ENCODE peak calls at places on chromosomes 2 and 18, in five cellular contexts. B is H1, V is trophoblast cell, K is neuronal stem cell, A is H9. O is an unnamed sample.

GRCh38 chr2:202750778-202751427 is 116.1 kb downstream of the FAM117B start:
- DNase-seq in B (no peak), V (no peak), K (no peak), A (no peak), O (no peak)

GRCh38 chr2:29326926-29327325 is 211.7 kb downstream of the CLIP4 start:
- DNase-seq in B (no peak), V (no peak), K (no peak), A (no peak), O (no peak)

GRCh38 chr18:43193336-43193735 is 77.9 kb upstream of the RIT2 start:
- DNase-seq in B (no peak), V (no peak), K (no peak), A (no peak), O (no peak)

GRCh38 chr2:149329068-149329467 is 1.3 kb upstream of the LYPD6 start:
- DNase-seq in B (peak), V (no peak), K (no peak), A (peak), O (no peak)

GRCh38 chr2:75549401-75550253 is 11.1 kb downstream of the EVA1A start:
- DNase-seq in B (no peak), V (peak), K (no peak), A (no peak), O (no peak)

GRCh38 chr2:1697601-1698000 is 46.7 kb downstream of the PXDN start:
- DNase-seq in B (no peak), V (no peak), K (no peak), A (no peak), O (no peak)

GRCh38 chr2:112018846-112019245 is 36.2 kb upstream of the TMEM87B start:
- DNase-seq in B (no peak), V (no peak), K (no peak), A (no peak), O (no peak)

GRCh38 chr2:157627594-157628281 is 926 bp downstream of the ACVR1C start:
- DNase-seq in B (no peak), V (no peak), K (peak), A (peak), O (no peak)

GRCh38 chr18:45874501-45875184 is 49.2 kb downstream of the SIGLEC15 start:
- DNase-seq in B (no peak), V (no peak), K (no peak), A (no peak), O (no peak)

GRCh38 chr2:142094233-142094632 is 36.6 kb downstream of the LRP1B start:
- DNase-seq in B (no peak), V (no peak), K (no peak), A (no peak), O (no peak)

GRCh38 chr2:60958800-60959199 is 58.7 kb upstream of the PEX13 start:
- DNase-seq in B (no peak), V (peak), K (no peak), A (no peak), O (peak)

GRCh38 chr2:61356958-61357350 is 113.9 kb downstream of the USP34 start:
- DNase-seq in B (no peak), V (no peak), K (no peak), A (no peak), O (peak)

GRCh38 chr2:96159084-96159830 is 14.0 kb upstream of the DUSP2 start:
- DNase-seq in B (no peak), V (no peak), K (no peak), A (peak), O (no peak)

GRCh38 chr2:151056870-151057269 is 204.8 kb downstream of the RBM43 start:
- DNase-seq in B (no peak), V (no peak), K (no peak), A (no peak), O (no peak)

GRCh38 chr2:97664636-97664970 is 759 bp upstream of the ACTR1B start:
- DNase-seq in B (no peak), V (no peak), K (no peak), A (no peak), O (no peak)

GRCh38 chr2:238287702-238288649 is at the start of gene PER2:
- DNase-seq in B (no peak), V (peak), K (no peak), A (peak), O (peak)

GRCh38 chr2:242069018-242069417 is 199.5 kb downstream of the RTP5 start:
- DNase-seq in B (no peak), V (no peak), K (no peak), A (no peak), O (no peak)

GRCh38 chr2:152861349-152861942 is 143.0 kb downstream of the ARL6IP6 start:
- DNase-seq in B (peak), V (no peak), K (no peak), A (peak), O (peak)

GRCh38 chr2:26618611-26619010 is 22.6 kb downstream of the CIB4 start:
- DNase-seq in B (peak), V (no peak), K (no peak), A (peak), O (no peak)

GRCh38 chr18:35005963-35006577 is 35.1 kb upstream of the MAPRE2 start:
- DNase-seq in B (no peak), V (peak), K (peak), A (no peak), O (peak)

GRCh38 chr2:26400723-26401122 is 997 bp upstream of the DRC1 start:
- DNase-seq in B (no peak), V (no peak), K (no peak), A (no peak), O (no peak)

GRCh38 chr2:100262043-100262442 is 60.3 kb downstream of the LONRF2 start:
- DNase-seq in B (no peak), V (no peak), K (no peak), A (no peak), O (no peak)

GRCh38 chr18:9135081-9135911 is 1.3 kb upstream of the ANKRD12 start:
- DNase-seq in B (no peak), V (no peak), K (no peak), A (no peak), O (no peak)

GRCh38 chr2:148927010-148927409 is 52.0 kb downstream of the KIF5C start:
- DNase-seq in B (peak), V (no peak), K (no peak), A (no peak), O (no peak)

GRCh38 chr18:8367217-8367988 is 241.8 kb upstream of the RAB12 start:
- DNase-seq in B (peak), V (peak), K (peak), A (peak), O (peak)

GRCh38 chr2:79621755-79622154 is 108.9 kb downstream of the CTNNA2 start:
- DNase-seq in B (no peak), V (no peak), K (no peak), A (no peak), O (no peak)

GRCh38 chr2:234422895-234423505 is 73.9 kb downstream of the ARL4C start:
- DNase-seq in B (no peak), V (no peak), K (no peak), A (no peak), O (no peak)

GRCh38 chr2:228549390-228550007 is 368.0 kb upstream of the SPHKAP start:
- DNase-seq in B (no peak), V (no peak), K (no peak), A (no peak), O (no peak)
- H2BK12ac ChIP-seq in B (no peak), V (no peak), K (no peak), A (no peak), O (no peak)

GRCh38 chr2:30374380-30374779 is 72.7 kb upstream of the LCLAT1 start:
- DNase-seq in B (no peak), V (no peak), K (no peak), A (no peak), O (no peak)
- H4K8ac ChIP-seq in B (no peak), V (no peak), K (no peak), A (no peak), O (no peak)

DNA sequence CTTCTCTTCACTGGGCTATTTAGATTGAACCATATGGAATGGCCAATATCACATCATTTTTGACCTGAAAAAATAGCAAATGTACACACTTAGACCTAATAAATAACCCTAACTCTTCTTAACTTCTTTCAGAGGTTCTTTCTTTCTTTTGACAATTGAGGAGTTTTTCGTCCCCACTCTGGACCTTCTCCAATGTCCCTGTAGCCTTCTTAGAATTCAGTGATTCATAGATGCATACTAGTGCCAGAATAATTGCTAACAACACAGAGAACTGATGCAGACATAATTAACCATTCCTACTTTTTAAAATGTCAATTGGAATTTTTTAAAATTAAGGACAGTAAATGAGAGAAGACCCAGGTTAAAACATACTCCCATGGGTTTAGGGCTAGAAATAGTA is 20.0 kb downstream of the DAPL1 start:
- DNase-seq in B (no peak), V (no peak), K (no peak), A (no peak), O (no peak)
- H2BK12ac ChIP-seq in B (no peak), V (no peak), K (no peak), A (no peak), O (no peak)

DNA sequence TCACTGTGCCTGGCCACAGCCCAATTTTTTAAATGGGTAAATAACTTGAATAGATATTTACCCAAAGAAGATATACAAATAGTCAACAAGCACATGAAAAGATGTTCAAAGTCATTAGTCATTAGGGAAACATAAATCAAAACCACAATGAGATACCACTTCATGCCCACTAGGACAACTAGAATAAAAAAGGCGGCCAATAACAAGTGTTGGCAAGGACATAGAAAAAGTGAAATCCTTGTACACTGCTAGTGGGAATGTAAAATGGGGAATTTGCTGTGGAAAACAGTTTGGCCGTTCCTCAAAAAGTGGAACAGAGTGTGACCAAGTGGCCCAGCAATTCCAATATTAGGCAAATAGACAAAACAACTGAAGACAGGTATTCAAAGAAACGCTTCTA is 270.1 kb downstream of the TFCP2L1 start:
- DNase-seq in B (no peak), V (no peak), K (no peak), A (no peak), O (no peak)
- H4K8ac ChIP-seq in B (no peak), V (no peak), K (no peak), A (no peak), O (no peak)

GRCh38 chr2:134362152-134362653 is 108.3 kb downstream of the MGAT5 start:
- DNase-seq in B (no peak), V (no peak), K (no peak), A (no peak), O (no peak)

GRCh38 chr2:134365356-134365755 is 111.5 kb downstream of the MGAT5 start:
- DNase-seq in B (no peak), V (no peak), K (no peak), A (peak), O (no peak)

GRCh38 chr2:134360750-134361487 is 107.0 kb downstream of the MGAT5 start:
- DNase-seq in B (no peak), V (no peak), K (no peak), A (no peak), O (no peak)

GRCh38 chr2:134361648-134362047 is 107.8 kb downstream of the MGAT5 start:
- DNase-seq in B (no peak), V (no peak), K (no peak), A (no peak), O (no peak)

DNA sequence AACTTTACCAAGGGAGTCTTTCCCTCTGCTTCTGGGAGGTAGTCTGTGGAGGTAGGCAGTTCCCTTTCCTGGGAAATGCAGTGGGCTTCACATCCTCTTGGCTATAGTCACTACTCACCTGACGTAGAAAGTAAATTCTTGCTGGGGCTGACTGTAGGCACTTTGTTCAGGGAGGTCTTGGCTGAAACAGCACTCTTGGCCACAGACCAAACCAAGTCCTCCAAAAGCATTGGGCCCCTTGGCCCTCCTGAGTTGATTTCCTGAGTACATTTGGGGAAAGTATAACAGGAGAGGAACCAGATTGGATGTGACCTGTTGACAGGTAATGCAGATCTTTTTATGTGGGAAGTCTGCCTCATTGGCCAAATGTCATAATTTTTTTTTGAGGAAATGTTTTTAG is 108.9 kb downstream of the MGAT5 start:
- DNase-seq in B (no peak), V (no peak), K (no peak), A (no peak), O (no peak)
- H2BK12ac ChIP-seq in B (no peak), V (no peak), K (no peak), A (no peak), O (no peak)

DNA sequence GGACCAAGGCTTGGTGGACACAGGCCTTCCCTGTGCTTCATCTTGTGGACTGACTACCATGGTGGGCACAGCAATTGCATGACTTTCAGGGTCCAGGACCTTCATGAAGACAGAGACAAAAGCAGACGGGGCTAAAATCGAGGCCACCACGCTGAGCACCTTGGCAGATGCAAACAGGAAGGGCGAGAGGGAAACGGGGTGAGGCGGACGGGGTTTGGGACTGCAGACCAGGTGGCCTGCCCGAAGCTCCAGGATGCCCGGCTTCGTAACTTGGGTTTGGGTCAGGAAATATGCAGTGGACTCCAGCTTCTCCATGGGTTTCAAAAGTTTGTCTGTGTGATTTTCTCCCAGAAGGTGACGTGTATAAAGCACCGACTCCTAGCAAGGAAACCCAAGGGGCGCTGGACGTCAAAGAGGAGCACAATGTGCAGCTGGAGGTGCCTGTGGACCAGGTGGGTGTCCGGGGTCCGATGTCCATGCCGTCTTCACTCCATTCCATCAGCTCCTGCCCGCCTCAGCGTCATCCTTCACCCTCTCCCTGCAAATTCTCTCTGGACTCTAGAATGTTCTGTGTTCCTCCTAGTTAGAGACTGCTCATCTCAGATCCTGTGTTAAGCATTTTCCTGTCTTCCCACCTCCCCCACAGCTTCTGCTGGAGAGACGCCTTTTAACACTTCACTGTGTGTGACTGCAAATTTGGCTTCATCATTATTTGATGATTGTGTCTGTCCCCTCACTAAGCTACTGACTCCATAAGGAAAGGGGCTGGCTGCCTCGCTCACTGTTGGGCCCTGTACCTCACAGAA is 65.8 kb downstream of the DCDC2C start:
- DNase-seq in B (no peak), V (no peak), K (no peak), A (no peak), O (no peak)
- H4K8ac ChIP-seq in B (no peak), V (no peak), K (no peak), A (no peak), O (no peak)

DNA sequence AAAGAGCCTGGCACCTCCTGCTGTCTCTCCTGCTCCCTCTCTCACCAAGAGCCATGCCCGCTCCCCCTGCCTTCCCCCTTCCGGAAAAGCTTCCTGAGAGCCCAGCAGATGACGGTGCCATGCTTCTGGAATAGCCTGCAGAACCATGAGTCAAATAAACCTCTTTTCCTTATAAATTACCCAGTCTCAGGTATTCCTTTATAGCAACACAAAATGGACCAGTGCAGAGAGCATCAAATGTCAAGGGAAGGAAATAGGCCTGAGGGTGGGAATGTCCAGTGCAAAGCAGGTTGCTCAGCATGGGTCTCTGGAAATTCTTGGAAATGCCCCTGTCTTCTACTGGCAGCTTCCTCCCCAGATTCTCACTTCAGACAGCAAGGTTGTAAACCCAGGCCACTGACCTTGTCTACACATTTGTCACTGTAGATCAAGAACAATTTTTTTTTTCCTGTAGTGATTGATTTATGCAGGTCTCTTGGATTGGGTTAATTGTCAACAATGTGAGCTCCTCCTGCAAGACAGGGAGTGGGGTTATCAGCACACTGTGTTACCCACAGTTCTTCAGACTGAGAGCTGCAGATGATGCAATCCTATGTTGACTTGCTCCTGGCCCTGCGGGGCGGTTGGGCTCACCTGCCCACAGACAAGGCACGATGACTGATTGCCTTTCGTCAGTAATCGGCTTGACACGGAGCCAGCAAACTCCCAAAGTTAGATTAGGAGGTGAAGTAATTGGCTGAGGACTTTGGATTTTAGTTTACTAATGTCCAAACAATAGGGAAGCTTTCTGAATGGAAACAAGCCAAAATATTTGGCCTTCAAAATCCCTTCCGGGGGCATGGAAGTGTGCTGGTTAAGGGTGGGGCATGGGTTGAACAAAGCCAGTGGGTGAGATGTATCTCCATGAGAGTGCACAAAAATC is 5.4 kb upstream of the BOD1L2 start:
- DNase-seq in B (no peak), V (no peak), K (no peak), A (no peak), O (no peak)
- H2BK12ac ChIP-seq in B (no peak), V (no peak), K (no peak), A (no peak), O (no peak)

GRCh38 chr2:48651127-48651526 is 33.5 kb downstream of the GTF2A1L start:
- DNase-seq in B (no peak), V (no peak), K (no peak), A (no peak), O (peak)
- H4K8ac ChIP-seq in B (no peak), V (no peak), K (no peak), A (no peak), O (no peak)